ENCODE peak calls at places on chromosomes 16 and 17, in four cellular contexts. X is Peyer's patch, P is heart right ventricle, C is upper lobe of right lung. V is an unnamed sample. For H3K4me1 and H3K36me3, the result is how much of the 10 kb centered on the place peaks cover.

GRCh38 chr17:3659541-3660111 is 8.8 kb downstream of the TAX1BP3 start:
- DNase-seq in P (peak), C (no peak), X (peak), V (no peak)

GRCh38 chr16:57000271-57001025 is 11.1 kb downstream of the NLRC5 start:
- DNase-seq in P (peak), X (peak), C (no peak), V (no peak)

GRCh38 chr16:88454315-88455057 is 1.4 kb downstream of the ZFPM1 start:
- DNase-seq in X (peak), C (no peak), P (no peak), V (no peak)

GRCh38 chr17:1627987-1628855 is at the start of gene SLC43A2:
- DNase-seq in P (peak), X (peak), C (peak), V (peak)

GRCh38 chr16:68590201-68590994 is 51.3 kb downstream of the ZFP90 start:
- DNase-seq in X (peak), C (peak), P (peak), V (peak)

GRCh38 chr16:85491798-85492616 is 121.1 kb upstream of the GSE1 start:
- DNase-seq in P (peak), X (no peak), C (peak), V (peak)

GRCh38 chr17:45431531-45432404 is 902 bp downstream of the ARHGAP27 start:
- DNase-seq in P (peak), C (peak), X (peak), V (peak)

GRCh38 chr17:18257747-18258355 is 687 bp downstream of the FLII start:
- DNase-seq in P (peak), C (peak), X (peak), V (peak)

GRCh38 chr17:67211742-67212141 is 33.3 kb downstream of the HELZ start:
- DNase-seq in C (no peak), P (no peak), X (no peak), V (no peak)

GRCh38 chr16:50402298-50402895 is 33.6 kb upstream of the BRD7 start:
- DNase-seq in C (no peak), X (no peak), P (no peak), V (no peak)

GRCh38 chr17:82860606-82861392 is 21.0 kb upstream of the ZNF750 start:
- DNase-seq in C (no peak), X (no peak), P (no peak), V (no peak)

GRCh38 chr16:81172769-81173658 is 65.5 kb upstream of the BCO1 start:
- DNase-seq in C (no peak), X (no peak), P (no peak), V (no peak)

GRCh38 chr16:88536971-88537751 is 33.0 kb upstream of the ZC3H18 start:
- DNase-seq in C (no peak), X (no peak), P (no peak), V (no peak)

GRCh38 chr17:57663326-57664070 is 81.6 kb downstream of the CCDC182 start:
- DNase-seq in C (no peak), X (peak), P (no peak), V (no peak)

GRCh38 chr16:1427473-1428461 is 3.1 kb upstream of the PERCC1 start:
- DNase-seq in X (no peak), C (peak), P (no peak), V (no peak)

GRCh38 chr17:59723041-59723440 is 15.6 kb downstream of the VMP1 start:
- DNase-seq in P (no peak), X (no peak), C (no peak), V (no peak)

GRCh38 chr17:27469256-27469655 is 13.0 kb downstream of the KSR1 start:
- DNase-seq in C (peak), P (no peak), X (no peak), V (no peak)

GRCh38 chr17:38602862-38603785 is 2.6 kb downstream of the SRCIN1 start:
- DNase-seq in C (no peak), P (no peak), X (no peak), V (no peak)

GRCh38 chr16:25996052-25996451 is 304.3 kb downstream of the HS3ST4 start:
- DNase-seq in X (no peak), C (no peak), P (no peak), V (no peak)

GRCh38 chr17:64150237-64151015 is 20.5 kb upstream of the ERN1 start:
- DNase-seq in P (no peak), X (no peak), C (peak), V (peak)

GRCh38 chr17:49932131-49932723 is 36.8 kb upstream of the DLX4 start:
- DNase-seq in P (no peak), X (no peak), C (no peak), V (no peak)

GRCh38 chr16:84266451-84266850 is 26.6 kb upstream of the KCNG4 start:
- DNase-seq in X (peak), C (no peak), P (no peak), V (peak)

GRCh38 chr17:1997146-1997586 is 28.0 kb downstream of the RTN4RL1 start:
- DNase-seq in P (no peak), C (no peak), X (no peak), V (peak)

GRCh38 chr16:58197314-58198012 is 443 bp downstream of the CSNK2A2 start:
- DNase-seq in C (no peak), P (peak), X (no peak), V (no peak)

GRCh38 chr17:79174193-79174765 is 99.7 kb downstream of the ENGASE start:
- DNase-seq in C (no peak), X (no peak), P (no peak), V (no peak)

GRCh38 chr16:85172465-85173071 is 60.3 kb upstream of the CIBAR2 start:
- DNase-seq in C (no peak), P (peak), X (peak), V (peak)

GRCh38 chr16:81457326-81458133 is 12.9 kb downstream of the CMIP start:
- DNase-seq in C (no peak), P (no peak), X (peak), V (peak)

GRCh38 chr17:45038771-45039634 is 12.4 kb downstream of the DCAKD start:
- DNase-seq in P (no peak), C (no peak), X (no peak), V (no peak)

GRCh38 chr17:39777534-39778365 is 40.0 kb downstream of the GRB7 start:
- DNase-seq in X (no peak), C (no peak), P (no peak), V (no peak)

GRCh38 chr17:39774043-39774442 is 36.3 kb downstream of the GRB7 start:
- DNase-seq in P (no peak), C (no peak), X (no peak), V (no peak)

GRCh38 chr17:39775075-39775474 is 37.3 kb downstream of the GRB7 start:
- DNase-seq in X (no peak), C (no peak), P (no peak), V (no peak)

GRCh38 chr17:39772987-39773664 is 35.4 kb downstream of the GRB7 start:
- DNase-seq in X (no peak), P (no peak), C (no peak), V (no peak)

GRCh38 chr17:39776267-39776666 is 38.5 kb downstream of the GRB7 start:
- DNase-seq in P (no peak), C (no peak), X (no peak), V (no peak)
- H3K4me1 ChIP-seq in P (under half), C (under half), X (under half), V (under half)

DNA sequence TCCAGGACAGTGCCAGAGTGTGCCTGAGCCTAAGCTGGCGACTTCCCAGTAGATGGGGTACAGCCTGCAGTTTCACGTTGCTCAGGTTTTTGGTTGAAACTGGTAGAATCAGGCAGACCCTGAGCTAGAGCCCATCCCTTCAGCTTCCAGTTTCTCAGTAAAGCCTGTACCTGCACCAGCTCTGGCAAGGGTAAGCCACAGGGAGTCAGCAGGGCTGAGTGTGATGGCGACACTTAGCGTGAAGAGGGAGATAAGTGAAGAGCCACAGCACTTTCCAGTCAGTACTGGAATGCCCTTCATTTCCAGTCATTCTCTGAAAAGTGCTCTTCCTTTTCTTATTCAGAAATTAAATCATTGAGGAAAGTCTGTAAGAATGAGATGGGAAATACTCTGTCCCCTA is 22.4 kb downstream of the PLD6 start:
- DNase-seq in C (no peak), X (no peak), P (no peak), V (no peak)
- H3K27ac ChIP-seq in C (no peak), X (no peak), P (peak), V (no peak)

GRCh38 chr17:35846055-35846809 is 22.5 kb downstream of the HEATR9 start:
- DNase-seq in X (no peak), P (no peak), C (no peak), V (no peak)
- H3K36me3 ChIP-seq in X (under half), P (half or more), C (half or more), V (under half)

DNA sequence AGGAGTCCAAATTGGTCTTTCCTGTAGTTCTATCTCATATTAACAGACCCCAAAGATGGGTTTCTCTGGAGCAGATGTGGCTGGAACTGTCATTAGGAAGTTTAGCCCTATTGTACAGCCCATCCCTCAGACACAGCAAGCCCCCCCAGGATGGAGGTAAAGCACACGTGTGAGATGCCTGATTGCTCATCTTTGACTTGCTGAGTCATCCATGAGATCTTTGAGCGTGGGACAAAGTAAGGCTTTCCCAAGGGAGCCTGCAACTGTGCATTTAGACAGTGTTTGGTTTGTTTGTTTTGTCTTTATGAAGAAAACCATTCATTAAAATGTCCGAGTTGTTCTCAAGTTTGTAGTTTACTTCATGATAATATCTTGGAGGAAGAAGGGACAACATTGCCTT is 145.3 kb upstream of the CDH13 start:
- DNase-seq in X (no peak), C (no peak), P (no peak), V (no peak)
- H3K4me1 ChIP-seq in X (under half), C (under half), P (under half), V (under half)

GRCh38 chr17:19339341-19339815 is 23.1 kb downstream of the B9D1 start:
- DNase-seq in P (no peak), X (peak), C (peak), V (no peak)
- H3K27ac ChIP-seq in P (no peak), X (no peak), C (no peak), V (peak)

DNA sequence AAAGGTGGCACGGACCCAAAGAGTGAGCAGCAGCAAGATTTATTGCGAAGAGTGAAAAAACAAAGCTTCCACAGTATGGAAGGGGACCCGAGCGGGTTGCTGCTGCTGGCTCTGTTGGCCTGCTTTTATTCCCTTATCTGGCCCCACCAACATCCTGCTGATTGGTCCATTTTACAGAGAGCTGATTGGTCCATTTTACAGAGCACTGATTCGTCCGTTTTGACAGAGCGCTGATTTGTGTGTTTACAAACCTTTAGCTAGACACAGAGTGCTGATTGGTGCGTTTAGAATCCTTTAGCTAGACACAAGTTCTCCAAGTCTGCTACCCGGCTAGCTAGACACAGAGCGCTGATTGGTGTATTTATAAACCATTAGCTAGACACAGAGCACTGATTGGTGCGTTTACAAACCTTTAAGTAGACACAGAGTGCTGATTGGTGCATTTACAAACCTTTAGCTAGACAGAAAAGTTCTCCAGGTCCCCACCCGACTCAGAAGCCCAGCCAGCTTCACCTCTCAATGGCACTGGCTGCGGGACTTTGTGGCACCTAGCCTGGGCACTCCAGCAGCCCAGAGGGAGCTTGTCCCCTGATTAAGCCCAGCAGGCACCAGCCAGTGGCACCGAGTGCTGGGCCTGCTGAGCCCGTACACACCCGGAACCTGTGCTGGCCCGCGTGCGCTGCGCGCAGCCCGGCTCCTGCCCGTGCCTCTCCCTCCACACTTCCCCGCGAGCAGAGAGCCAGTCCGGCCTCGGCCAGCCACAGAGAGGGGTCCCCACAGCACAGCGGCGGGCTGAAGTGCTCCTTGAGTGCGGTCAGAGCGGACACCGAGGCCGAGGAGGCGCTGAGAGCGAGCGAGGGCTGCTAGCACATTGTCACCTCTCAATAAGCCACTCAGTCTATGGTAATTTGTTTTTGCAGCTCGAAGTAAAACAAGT is 15.1 kb downstream of the IGSF6 start:
- DNase-seq in C (no peak), X (no peak), P (no peak), V (peak)
- H3K36me3 ChIP-seq in C (under half), X (under half), P (under half), V (under half)

GRCh38 chr17:77371117-77371887 is 230.5 kb downstream of the SEC14L1 start:
- DNase-seq in P (no peak), X (no peak), C (no peak), V (peak)
- H3K4me1 ChIP-seq in P (half or more), X (under half), C (half or more), V (under half)